ENCODE peak calls at places on chromosomes 7 and 10, in ten cellular contexts. One of them, this sample, is unnamed.

GRCh38 chr10:131512852-131513251 is 201.3 kb upstream of the TCERG1L start:
- DNase-seq in activated T-cell treated with anti-CD3 and anti-CD28 coated beads, Interleukin-2, amount 50 U/mL, for 72 hours: no peak
- DNase-seq in endothelial cell: no peak
- DNase-seq in activated effector memory CD4-positive, alpha-beta T cell treated with anti-CD3 and anti-CD28 coated beads, Interleukin-2, amount 50 U/mL, for 16 hours: no peak
- DNase-seq in MCF 10A: no peak
- DNase-seq in cardiac muscle cell: no peak
- DNase-seq in aorta: no peak
- DNase-seq in cerebellar cortex: no peak
- DNase-seq in SIG-M5: no peak
- DNase-seq in adrenal gland: no peak
- DNase-seq in this sample: no peak

GRCh38 chr10:6208781-6209235 is 6.1 kb downstream of the PFKFB3 start:
- DNase-seq in activated T-cell treated with anti-CD3 and anti-CD28 coated beads, Interleukin-2, amount 50 U/mL, for 72 hours: no peak
- DNase-seq in endothelial cell: no peak
- DNase-seq in activated effector memory CD4-positive, alpha-beta T cell treated with anti-CD3 and anti-CD28 coated beads, Interleukin-2, amount 50 U/mL, for 16 hours: no peak
- DNase-seq in MCF 10A: no peak
- DNase-seq in cardiac muscle cell: no peak
- DNase-seq in aorta: no peak
- DNase-seq in cerebellar cortex: no peak
- DNase-seq in SIG-M5: no peak
- DNase-seq in adrenal gland: no peak
- DNase-seq in this sample: no peak

GRCh38 chr10:102652170-102652926 is 8.1 kb downstream of the TRIM8 start:
- DNase-seq in activated T-cell treated with anti-CD3 and anti-CD28 coated beads, Interleukin-2, amount 50 U/mL, for 72 hours: no peak
- DNase-seq in endothelial cell: no peak
- DNase-seq in activated effector memory CD4-positive, alpha-beta T cell treated with anti-CD3 and anti-CD28 coated beads, Interleukin-2, amount 50 U/mL, for 16 hours: no peak
- DNase-seq in MCF 10A: no peak
- DNase-seq in cardiac muscle cell: no peak
- DNase-seq in aorta: peak
- DNase-seq in cerebellar cortex: no peak
- DNase-seq in SIG-M5: no peak
- DNase-seq in adrenal gland: no peak
- DNase-seq in this sample: no peak

GRCh38 chr7:80467069-80467468 is 44.8 kb downstream of the GNAT3 start:
- DNase-seq in activated T-cell treated with anti-CD3 and anti-CD28 coated beads, Interleukin-2, amount 50 U/mL, for 72 hours: no peak
- DNase-seq in endothelial cell: no peak
- DNase-seq in activated effector memory CD4-positive, alpha-beta T cell treated with anti-CD3 and anti-CD28 coated beads, Interleukin-2, amount 50 U/mL, for 16 hours: no peak
- DNase-seq in MCF 10A: peak
- DNase-seq in cardiac muscle cell: peak
- DNase-seq in aorta: no peak
- DNase-seq in cerebellar cortex: no peak
- DNase-seq in SIG-M5: no peak
- DNase-seq in adrenal gland: no peak
- DNase-seq in this sample: no peak

GRCh38 chr10:30970760-30971460 is 60.8 kb downstream of the ZNF438 start:
- DNase-seq in activated T-cell treated with anti-CD3 and anti-CD28 coated beads, Interleukin-2, amount 50 U/mL, for 72 hours: no peak
- DNase-seq in endothelial cell: no peak
- DNase-seq in activated effector memory CD4-positive, alpha-beta T cell treated with anti-CD3 and anti-CD28 coated beads, Interleukin-2, amount 50 U/mL, for 16 hours: no peak
- DNase-seq in MCF 10A: no peak
- DNase-seq in cardiac muscle cell: peak
- DNase-seq in aorta: no peak
- DNase-seq in cerebellar cortex: no peak
- DNase-seq in SIG-M5: no peak
- DNase-seq in adrenal gland: no peak
- DNase-seq in this sample: no peak

GRCh38 chr10:63716174-63716573 is 195.0 kb downstream of the REEP3 start:
- DNase-seq in activated T-cell treated with anti-CD3 and anti-CD28 coated beads, Interleukin-2, amount 50 U/mL, for 72 hours: no peak
- DNase-seq in endothelial cell: no peak
- DNase-seq in activated effector memory CD4-positive, alpha-beta T cell treated with anti-CD3 and anti-CD28 coated beads, Interleukin-2, amount 50 U/mL, for 16 hours: no peak
- DNase-seq in MCF 10A: no peak
- DNase-seq in cardiac muscle cell: no peak
- DNase-seq in aorta: no peak
- DNase-seq in cerebellar cortex: no peak
- DNase-seq in SIG-M5: no peak
- DNase-seq in adrenal gland: no peak
- DNase-seq in this sample: no peak

GRCh38 chr10:5476918-5477525 is 22.3 kb downstream of the CALML5 start:
- DNase-seq in activated T-cell treated with anti-CD3 and anti-CD28 coated beads, Interleukin-2, amount 50 U/mL, for 72 hours: no peak
- DNase-seq in endothelial cell: no peak
- DNase-seq in activated effector memory CD4-positive, alpha-beta T cell treated with anti-CD3 and anti-CD28 coated beads, Interleukin-2, amount 50 U/mL, for 16 hours: no peak
- DNase-seq in MCF 10A: no peak
- DNase-seq in cardiac muscle cell: no peak
- DNase-seq in aorta: no peak
- DNase-seq in cerebellar cortex: no peak
- DNase-seq in SIG-M5: no peak
- DNase-seq in adrenal gland: no peak
- DNase-seq in this sample: no peak

GRCh38 chr10:132690821-132691610 is 94.9 kb downstream of the NKX6-2 start:
- DNase-seq in activated T-cell treated with anti-CD3 and anti-CD28 coated beads, Interleukin-2, amount 50 U/mL, for 72 hours: no peak
- DNase-seq in endothelial cell: no peak
- DNase-seq in activated effector memory CD4-positive, alpha-beta T cell treated with anti-CD3 and anti-CD28 coated beads, Interleukin-2, amount 50 U/mL, for 16 hours: peak
- DNase-seq in MCF 10A: no peak
- DNase-seq in cardiac muscle cell: no peak
- DNase-seq in aorta: peak
- DNase-seq in cerebellar cortex: no peak
- DNase-seq in SIG-M5: no peak
- DNase-seq in adrenal gland: no peak
- DNase-seq in this sample: no peak

GRCh38 chr10:100341953-100342626 is 4.9 kb upstream of the SCD start:
- DNase-seq in activated T-cell treated with anti-CD3 and anti-CD28 coated beads, Interleukin-2, amount 50 U/mL, for 72 hours: peak
- DNase-seq in endothelial cell: peak
- DNase-seq in activated effector memory CD4-positive, alpha-beta T cell treated with anti-CD3 and anti-CD28 coated beads, Interleukin-2, amount 50 U/mL, for 16 hours: peak
- DNase-seq in MCF 10A: peak
- DNase-seq in cardiac muscle cell: peak
- DNase-seq in aorta: no peak
- DNase-seq in cerebellar cortex: peak
- DNase-seq in SIG-M5: no peak
- DNase-seq in adrenal gland: peak
- DNase-seq in this sample: peak

GRCh38 chr10:58438340-58438739 is 53.1 kb downstream of the TFAM start:
- DNase-seq in activated T-cell treated with anti-CD3 and anti-CD28 coated beads, Interleukin-2, amount 50 U/mL, for 72 hours: no peak
- DNase-seq in endothelial cell: no peak
- DNase-seq in activated effector memory CD4-positive, alpha-beta T cell treated with anti-CD3 and anti-CD28 coated beads, Interleukin-2, amount 50 U/mL, for 16 hours: no peak
- DNase-seq in MCF 10A: peak
- DNase-seq in cardiac muscle cell: peak
- DNase-seq in aorta: no peak
- DNase-seq in cerebellar cortex: no peak
- DNase-seq in SIG-M5: no peak
- DNase-seq in adrenal gland: no peak
- DNase-seq in this sample: no peak

GRCh38 chr7:44867073-44867990 is 18.0 kb downstream of the PURB start:
- DNase-seq in activated T-cell treated with anti-CD3 and anti-CD28 coated beads, Interleukin-2, amount 50 U/mL, for 72 hours: peak
- DNase-seq in endothelial cell: no peak
- DNase-seq in activated effector memory CD4-positive, alpha-beta T cell treated with anti-CD3 and anti-CD28 coated beads, Interleukin-2, amount 50 U/mL, for 16 hours: no peak
- DNase-seq in MCF 10A: peak
- DNase-seq in cardiac muscle cell: peak
- DNase-seq in aorta: no peak
- DNase-seq in cerebellar cortex: no peak
- DNase-seq in SIG-M5: no peak
- DNase-seq in adrenal gland: peak
- DNase-seq in this sample: no peak

GRCh38 chr7:1220958-1221745 is 11.5 kb upstream of the UNCX start:
- DNase-seq in activated T-cell treated with anti-CD3 and anti-CD28 coated beads, Interleukin-2, amount 50 U/mL, for 72 hours: no peak
- DNase-seq in endothelial cell: no peak
- DNase-seq in activated effector memory CD4-positive, alpha-beta T cell treated with anti-CD3 and anti-CD28 coated beads, Interleukin-2, amount 50 U/mL, for 16 hours: no peak
- DNase-seq in MCF 10A: no peak
- DNase-seq in cardiac muscle cell: no peak
- DNase-seq in aorta: no peak
- DNase-seq in cerebellar cortex: no peak
- DNase-seq in SIG-M5: no peak
- DNase-seq in adrenal gland: no peak
- DNase-seq in this sample: no peak

GRCh38 chr10:117134084-117135025 is 3.7 kb downstream of the VAX1 start:
- DNase-seq in activated T-cell treated with anti-CD3 and anti-CD28 coated beads, Interleukin-2, amount 50 U/mL, for 72 hours: no peak
- DNase-seq in endothelial cell: peak
- DNase-seq in activated effector memory CD4-positive, alpha-beta T cell treated with anti-CD3 and anti-CD28 coated beads, Interleukin-2, amount 50 U/mL, for 16 hours: no peak
- DNase-seq in MCF 10A: no peak
- DNase-seq in cardiac muscle cell: no peak
- DNase-seq in aorta: no peak
- DNase-seq in cerebellar cortex: no peak
- DNase-seq in SIG-M5: no peak
- DNase-seq in adrenal gland: no peak
- DNase-seq in this sample: peak

GRCh38 chr10:79440281-79440680 is 5.1 kb downstream of the ZCCHC24 start:
- DNase-seq in activated T-cell treated with anti-CD3 and anti-CD28 coated beads, Interleukin-2, amount 50 U/mL, for 72 hours: no peak
- DNase-seq in endothelial cell: no peak
- DNase-seq in activated effector memory CD4-positive, alpha-beta T cell treated with anti-CD3 and anti-CD28 coated beads, Interleukin-2, amount 50 U/mL, for 16 hours: peak
- DNase-seq in MCF 10A: no peak
- DNase-seq in cardiac muscle cell: no peak
- DNase-seq in aorta: no peak
- DNase-seq in cerebellar cortex: no peak
- DNase-seq in SIG-M5: no peak
- DNase-seq in adrenal gland: no peak
- DNase-seq in this sample: no peak

GRCh38 chr10:11414314-11415038 is 197.0 kb downstream of the USP6NL start:
- DNase-seq in activated T-cell treated with anti-CD3 and anti-CD28 coated beads, Interleukin-2, amount 50 U/mL, for 72 hours: no peak
- DNase-seq in endothelial cell: no peak
- DNase-seq in activated effector memory CD4-positive, alpha-beta T cell treated with anti-CD3 and anti-CD28 coated beads, Interleukin-2, amount 50 U/mL, for 16 hours: no peak
- DNase-seq in MCF 10A: no peak
- DNase-seq in cardiac muscle cell: no peak
- DNase-seq in aorta: no peak
- DNase-seq in cerebellar cortex: no peak
- DNase-seq in SIG-M5: no peak
- DNase-seq in adrenal gland: no peak
- DNase-seq in this sample: no peak

GRCh38 chr10:14579405-14579804 is 195.3 kb downstream of the FAM107B start:
- DNase-seq in activated T-cell treated with anti-CD3 and anti-CD28 coated beads, Interleukin-2, amount 50 U/mL, for 72 hours: no peak
- DNase-seq in endothelial cell: no peak
- DNase-seq in activated effector memory CD4-positive, alpha-beta T cell treated with anti-CD3 and anti-CD28 coated beads, Interleukin-2, amount 50 U/mL, for 16 hours: no peak
- DNase-seq in MCF 10A: no peak
- DNase-seq in cardiac muscle cell: peak
- DNase-seq in aorta: no peak
- DNase-seq in cerebellar cortex: no peak
- DNase-seq in SIG-M5: no peak
- DNase-seq in adrenal gland: no peak
- DNase-seq in this sample: no peak

GRCh38 chr10:107451047-107451446 is 286.5 kb upstream of the SORCS1 start:
- DNase-seq in activated T-cell treated with anti-CD3 and anti-CD28 coated beads, Interleukin-2, amount 50 U/mL, for 72 hours: no peak
- DNase-seq in endothelial cell: no peak
- DNase-seq in activated effector memory CD4-positive, alpha-beta T cell treated with anti-CD3 and anti-CD28 coated beads, Interleukin-2, amount 50 U/mL, for 16 hours: no peak
- DNase-seq in MCF 10A: no peak
- DNase-seq in cardiac muscle cell: no peak
- DNase-seq in aorta: no peak
- DNase-seq in cerebellar cortex: no peak
- DNase-seq in SIG-M5: no peak
- DNase-seq in adrenal gland: no peak
- DNase-seq in this sample: no peak

GRCh38 chr7:5139998-5140397 is 50.0 kb upstream of the WIPI2 start:
- DNase-seq in activated T-cell treated with anti-CD3 and anti-CD28 coated beads, Interleukin-2, amount 50 U/mL, for 72 hours: peak
- DNase-seq in endothelial cell: peak
- DNase-seq in activated effector memory CD4-positive, alpha-beta T cell treated with anti-CD3 and anti-CD28 coated beads, Interleukin-2, amount 50 U/mL, for 16 hours: peak
- DNase-seq in MCF 10A: peak
- DNase-seq in cardiac muscle cell: peak
- DNase-seq in aorta: no peak
- DNase-seq in cerebellar cortex: peak
- DNase-seq in SIG-M5: no peak
- DNase-seq in adrenal gland: peak
- DNase-seq in this sample: peak

GRCh38 chr7:40836218-40836617 is 701.4 kb downstream of the SUGCT start:
- DNase-seq in activated T-cell treated with anti-CD3 and anti-CD28 coated beads, Interleukin-2, amount 50 U/mL, for 72 hours: no peak
- DNase-seq in endothelial cell: no peak
- DNase-seq in activated effector memory CD4-positive, alpha-beta T cell treated with anti-CD3 and anti-CD28 coated beads, Interleukin-2, amount 50 U/mL, for 16 hours: no peak
- DNase-seq in MCF 10A: no peak
- DNase-seq in cardiac muscle cell: no peak
- DNase-seq in aorta: no peak
- DNase-seq in cerebellar cortex: no peak
- DNase-seq in SIG-M5: no peak
- DNase-seq in adrenal gland: no peak
- DNase-seq in this sample: no peak

GRCh38 chr10:78222096-78222790 is 188.6 kb downstream of the RPS24 start:
- DNase-seq in activated T-cell treated with anti-CD3 and anti-CD28 coated beads, Interleukin-2, amount 50 U/mL, for 72 hours: no peak
- DNase-seq in endothelial cell: peak
- DNase-seq in activated effector memory CD4-positive, alpha-beta T cell treated with anti-CD3 and anti-CD28 coated beads, Interleukin-2, amount 50 U/mL, for 16 hours: no peak
- DNase-seq in MCF 10A: no peak
- DNase-seq in cardiac muscle cell: no peak
- DNase-seq in aorta: no peak
- DNase-seq in cerebellar cortex: no peak
- DNase-seq in SIG-M5: no peak
- DNase-seq in adrenal gland: no peak
- DNase-seq in this sample: no peak

GRCh38 chr10:102675887-102676616 is 31.8 kb downstream of the TRIM8 start:
- DNase-seq in activated T-cell treated with anti-CD3 and anti-CD28 coated beads, Interleukin-2, amount 50 U/mL, for 72 hours: no peak
- DNase-seq in endothelial cell: no peak
- DNase-seq in activated effector memory CD4-positive, alpha-beta T cell treated with anti-CD3 and anti-CD28 coated beads, Interleukin-2, amount 50 U/mL, for 16 hours: peak
- DNase-seq in MCF 10A: no peak
- DNase-seq in cardiac muscle cell: peak
- DNase-seq in aorta: peak
- DNase-seq in cerebellar cortex: no peak
- DNase-seq in SIG-M5: no peak
- DNase-seq in adrenal gland: no peak
- DNase-seq in this sample: no peak

GRCh38 chr7:159032310-159032709 is 112.4 kb downstream of the VIPR2 start:
- DNase-seq in activated T-cell treated with anti-CD3 and anti-CD28 coated beads, Interleukin-2, amount 50 U/mL, for 72 hours: no peak
- DNase-seq in endothelial cell: peak
- DNase-seq in activated effector memory CD4-positive, alpha-beta T cell treated with anti-CD3 and anti-CD28 coated beads, Interleukin-2, amount 50 U/mL, for 16 hours: no peak
- DNase-seq in MCF 10A: no peak
- DNase-seq in cardiac muscle cell: no peak
- DNase-seq in aorta: no peak
- DNase-seq in cerebellar cortex: no peak
- DNase-seq in SIG-M5: no peak
- DNase-seq in adrenal gland: no peak
- DNase-seq in this sample: no peak